ENCODE peak calls at places on chromosomes 11 and 22, in four cellular contexts. O is iris pigment epithelial cell, Z is nephron progenitor cell, W is HL-60. P is an unnamed sample.

GRCh38 chr11:45730014-45730413 is 64.6 kb upstream of the CHST1 start:
- DNase-seq in O (no peak), Z (no peak), W (no peak), P (no peak)

GRCh38 chr22:19837915-19838314 is 16.8 kb downstream of the GNB1L start:
- DNase-seq in O (no peak), Z (no peak), W (no peak), P (no peak)

GRCh38 chr22:26398741-26399153 is 30.3 kb upstream of the ASPHD2 start:
- DNase-seq in O (peak), Z (peak), W (peak), P (peak)

GRCh38 chr11:46376258-46377050 is 5.0 kb upstream of the MDK start:
- DNase-seq in O (no peak), Z (no peak), W (no peak), P (no peak)

GRCh38 chr11:279966-280761 is 2.0 kb downstream of the NLRP6 start:
- DNase-seq in O (peak), Z (no peak), W (peak), P (peak)

GRCh38 chr11:69253028-69253427 is 40.9 kb upstream of the MYEOV start:
- DNase-seq in O (peak), Z (no peak), W (no peak), P (no peak)

GRCh38 chr11:67631427-67631826 is 1.7 kb upstream of the NUDT8 start:
- DNase-seq in O (no peak), Z (no peak), W (no peak), P (peak)

GRCh38 chr11:10818594-10818993 is 9.9 kb upstream of the EIF4G2 start:
- DNase-seq in O (peak), Z (no peak), W (no peak), P (no peak)

GRCh38 chr11:21390430-21390829 is 721.0 kb downstream of the NELL1 start:
- DNase-seq in O (no peak), Z (no peak), W (no peak), P (no peak)

GRCh38 chr11:12120031-12121008 is 9.9 kb downstream of the MICAL2 start:
- DNase-seq in O (no peak), Z (no peak), W (no peak), P (no peak)

GRCh38 chr11:3855808-3856491 is 486 bp downstream of the STIM1 start:
- DNase-seq in O (peak), Z (peak), W (peak), P (peak)

GRCh38 chr11:13341028-13341427 is 63.4 kb downstream of the BMAL1 start:
- DNase-seq in O (no peak), Z (no peak), W (peak), P (peak)

GRCh38 chr11:103601230-103601846 is 435.1 kb upstream of the DDI1 start:
- DNase-seq in O (peak), Z (peak), W (peak), P (peak)

P was measured in small intestine.